ENCODE peak calls at places on chromosome 18, in ten cellular contexts. Y, K, S, E, I, B, J, D, Q and C are unnamed samples.

GRCh38 chr18:22194151-22194598 is 24.8 kb downstream of the GATA6 start:
- DNase-seq in Y (peak; percentile 78), K (no peak), S (no peak), E (no peak), I (no peak), B (peak; percentile 61), J (no peak), D (no peak), Q (no peak), C (no peak)

GRCh38 chr18:60044290-60045006 is 144.7 kb downstream of the PMAIP1 start:
- DNase-seq in Y (no peak), K (no peak), S (no peak), E (no peak), I (no peak), B (no peak), J (no peak), D (no peak), Q (no peak), C (no peak)

GRCh38 chr18:5294618-5295230 is 802 bp downstream of the ZBTB14 start:
- DNase-seq in Y (peak; percentile 70), K (no peak), S (peak; percentile 53), E (peak; percentile 27), I (peak; percentile 51), B (no peak), J (peak; percentile 23), D (peak; percentile 30), Q (peak; percentile 65), C (peak; percentile 63)

GRCh38 chr18:57728941-57729511 is 74.1 kb downstream of the ATP8B1 start:
- DNase-seq in Y (no peak), K (no peak), S (no peak), E (no peak), I (no peak), B (no peak), J (no peak), D (no peak), Q (no peak), C (no peak)

GRCh38 chr18:22428672-22429071 is 11.0 kb upstream of the CTAGE1 start:
- DNase-seq in Y (no peak), K (no peak), S (no peak), E (no peak), I (no peak), B (no peak), J (no peak), D (no peak), Q (no peak), C (no peak)

GRCh38 chr18:57542801-57543427 is 43.6 kb downstream of the FECH start:
- DNase-seq in Y (no peak), K (no peak), S (no peak), E (no peak), I (no peak), B (no peak), J (no peak), D (peak; percentile 43), Q (no peak), C (no peak)

GRCh38 chr18:68796936-68797690 is 767 bp upstream of the CCDC102B start:
- DNase-seq in Y (no peak), K (no peak), S (no peak), E (no peak), I (no peak), B (no peak), J (no peak), D (peak; percentile 90), Q (no peak), C (no peak)

GRCh38 chr18:22186484-22186971 is 17.1 kb downstream of the GATA6 start:
- DNase-seq in Y (no peak), K (no peak), S (no peak), E (no peak), I (no peak), B (no peak), J (no peak), D (no peak), Q (no peak), C (no peak)

GRCh38 chr18:38586327-38586726 is 1020.7 kb upstream of the CELF4 start:
- DNase-seq in Y (no peak), K (no peak), S (no peak), E (no peak), I (no peak), B (no peak), J (no peak), D (no peak), Q (no peak), C (no peak)